ENCODE peak calls at places on chromosomes 7 and 10, in seven cellular contexts. Q is CD4-positive, alpha-beta T cell; K is epithelial cell of esophagus; R is WTC11; A is Peyer's patch; Z is B cell; B is glomerular endothelial cell. M is an unnamed sample.

GRCh38 chr10:94200148-94200846 is 162.4 kb downstream of the NOC3L start:
- DNase-seq in K (no peak), Z (no peak), Q (no peak), A (no peak), B (no peak), R (no peak), M (no peak)

GRCh38 chr7:33039257-33039904 is 23.2 kb downstream of the NT5C3A start:
- DNase-seq in K (no peak), B (no peak), R (no peak), Q (no peak), Z (peak), A (no peak), M (no peak)

GRCh38 chr7:25968205-25968993 is 183.6 kb upstream of the NFE2L3 start:
- DNase-seq in A (no peak), Q (no peak), Z (peak), K (no peak), B (no peak), R (no peak), M (no peak)

GRCh38 chr10:3412071-3412582 is 239.5 kb upstream of the PITRM1 start:
- DNase-seq in Q (no peak), K (no peak), Z (no peak), R (no peak), B (no peak), A (no peak), M (no peak)

GRCh38 chr10:10644317-10645111 is 373.2 kb upstream of the CELF2 start:
- DNase-seq in Z (no peak), B (no peak), A (no peak), K (peak), Q (no peak), R (no peak), M (peak)

GRCh38 chr10:85679061-85679460 is 687.5 kb downstream of the GRID1 start:
- DNase-seq in Q (no peak), B (no peak), Z (no peak), A (no peak), K (no peak), R (no peak), M (no peak)

GRCh38 chr10:116207690-116208089 is 65.3 kb downstream of the GFRA1 start:
- DNase-seq in K (no peak), Z (no peak), Q (no peak), R (no peak), B (no peak), A (no peak), M (no peak)

GRCh38 chr7:116354171-116354545 is 143.8 kb downstream of the TES start:
- DNase-seq in A (no peak), K (peak), B (peak), R (no peak), Z (no peak), Q (no peak), M (peak)

GRCh38 chr7:86939197-86939814 is 120.1 kb downstream of the ELAPOR2 start:
- DNase-seq in Z (no peak), B (peak), Q (no peak), K (peak), A (no peak), R (peak), M (peak)

GRCh38 chr10:3046210-3046779 is 21.1 kb upstream of the PFKP start:
- DNase-seq in A (no peak), K (no peak), B (no peak), Z (no peak), R (no peak), Q (no peak), M (no peak)

GRCh38 chr7:83559887-83560286 is 89.1 kb downstream of the SEMA3E start:
- DNase-seq in K (no peak), Q (no peak), R (no peak), B (no peak), Z (no peak), A (no peak), M (no peak)

GRCh38 chr7:136359333-136359903 is 382.3 kb upstream of the MTPN start:
- DNase-seq in B (no peak), R (no peak), Q (no peak), Z (no peak), K (no peak), A (no peak), M (no peak)

GRCh38 chr10:97608991-97609561 is 19.6 kb downstream of the C10orf62 start:
- DNase-seq in K (peak), R (no peak), Q (no peak), B (no peak), A (no peak), Z (no peak), M (no peak)

GRCh38 chr10:17872191-17873091 is 63.3 kb downstream of the MRC1 start:
- DNase-seq in K (peak), Z (no peak), R (no peak), Q (no peak), A (no peak), B (peak), M (no peak)

GRCh38 chr7:30785786-30786185 is 14.6 kb downstream of the MINDY4 start:
- DNase-seq in B (no peak), R (no peak), Z (no peak), K (no peak), Q (no peak), A (peak), M (no peak)

GRCh38 chr10:14758994-14759664 is 15.6 kb downstream of the FAM107B start:
- DNase-seq in B (no peak), Q (no peak), K (peak), Z (no peak), A (no peak), R (no peak), M (no peak)

M was measured in tibial artery.